ENCODE peak calls at places on chromosomes 3 and 15, in six cellular contexts. F is mammary epithelial cell, U is ovary, C is nephron progenitor cell, E is pancreas, Z is bronchial epithelial cell. T is an unnamed sample.
A peak's percentile ranks its signal among the peaks of the same experiment; 100 is the strongest.

GRCh38 chr3:123627673-123628670 is 43.1 kb upstream of the HACD2 start:
- DNase-seq in F (no peak), U (peak; percentile 45), C (no peak), E (no peak), Z (no peak), T (no peak)

GRCh38 chr3:62144482-62144881 is 228.9 kb downstream of the FEZF2 start:
- DNase-seq in F (no peak), U (no peak), C (no peak), E (no peak), Z (no peak), T (no peak)

GRCh38 chr3:189839576-189839975 is 208.4 kb downstream of the TP63 start:
- DNase-seq in F (peak; percentile 83), U (no peak), C (no peak), E (no peak), Z (peak; percentile 89), T (peak; percentile 60)

GRCh38 chr3:124246949-124247348 is 255.0 kb upstream of the ROPN1 start:
- DNase-seq in F (no peak), U (no peak), C (no peak), E (no peak), Z (peak; percentile 44), T (peak; percentile 39)

GRCh38 chr15:78626611-78627010 is 5.8 kb upstream of the CHRNA3 start:
- DNase-seq in F (no peak), U (no peak), C (no peak), E (no peak), Z (no peak), T (no peak)

GRCh38 chr3:38151667-38152265 is 13.3 kb downstream of the MYD88 start:
- DNase-seq in F (peak; percentile 85), U (no peak), C (no peak), E (no peak), Z (peak; percentile 98), T (no peak)

GRCh38 chr3:156360116-156360515 is 194.8 kb downstream of the SSR3 start:
- DNase-seq in F (no peak), U (no peak), C (no peak), E (no peak), Z (no peak), T (no peak)

GRCh38 chr3:89145995-89146394 is 38.6 kb downstream of the EPHA3 start:
- DNase-seq in F (peak; percentile 77), U (no peak), C (no peak), E (no peak), Z (peak; percentile 96), T (peak; percentile 81)

GRCh38 chr3:154684440-154684839 is 254.4 kb upstream of the GPR149 start:
- DNase-seq in F (no peak), U (no peak), C (peak; percentile 3), E (no peak), Z (no peak), T (no peak)

GRCh38 chr3:192155194-192155593 is 572.1 kb downstream of the FGF12 start:
- DNase-seq in F (no peak), U (no peak), C (no peak), E (no peak), Z (no peak), T (no peak)

GRCh38 chr15:39845582-39845981 is 62.9 kb upstream of the FSIP1 start:
- DNase-seq in F (no peak), U (no peak), C (no peak), E (no peak), Z (no peak), T (no peak)

GRCh38 chr15:48385431-48385830 is 54.2 kb downstream of the DUT start:
- DNase-seq in F (no peak), U (no peak), C (no peak), E (no peak), Z (peak; percentile 35), T (peak; percentile 71)

GRCh38 chr3:105502333-105502732 is 135.6 kb downstream of the ALCAM start:
- DNase-seq in F (no peak), U (no peak), C (no peak), E (no peak), Z (no peak), T (no peak)

GRCh38 chr15:86231864-86232801 is 152.5 kb downstream of the AGBL1 start:
- DNase-seq in F (peak; percentile 29), U (no peak), C (peak; percentile 57), E (no peak), Z (peak; percentile 41), T (peak; percentile 21)

GRCh38 chr3:104947946-104948345 is 418.8 kb upstream of the ALCAM start:
- DNase-seq in F (no peak), U (no peak), C (no peak), E (no peak), Z (no peak), T (peak; percentile 61)

GRCh38 chr3:38327335-38328009 is 19.1 kb upstream of the XYLB start:
- DNase-seq in F (peak; percentile 93), U (no peak), C (no peak), E (no peak), Z (peak; percentile 71), T (peak; percentile 41)

GRCh38 chr15:40358492-40359353 is 704 bp downstream of the DISP2 start:
- DNase-seq in F (no peak), U (no peak), C (no peak), E (peak; percentile 85), Z (no peak), T (no peak)

GRCh38 chr3:138329984-138330293 is 288 bp upstream of the NME9 start:
- DNase-seq in F (no peak), U (no peak), C (no peak), E (no peak), Z (no peak), T (no peak)

GRCh38 chr3:138328341-138328740 is 1.3 kb downstream of the NME9 start:
- DNase-seq in F (no peak), U (no peak), C (no peak), E (no peak), Z (no peak), T (peak; percentile 47)

GRCh38 chr3:138329127-138329983 is at the start of gene NME9:
- DNase-seq in F (peak; percentile 52), U (peak; percentile 92), C (peak; percentile 98), E (peak; percentile 96), Z (peak; percentile 60), T (peak; percentile 86)

GRCh38 chr3:138332472-138333073 is 2.9 kb upstream of the NME9 start:
- DNase-seq in F (no peak), U (no peak), C (no peak), E (no peak), Z (peak; percentile 47), T (peak; percentile 70)

DNA sequence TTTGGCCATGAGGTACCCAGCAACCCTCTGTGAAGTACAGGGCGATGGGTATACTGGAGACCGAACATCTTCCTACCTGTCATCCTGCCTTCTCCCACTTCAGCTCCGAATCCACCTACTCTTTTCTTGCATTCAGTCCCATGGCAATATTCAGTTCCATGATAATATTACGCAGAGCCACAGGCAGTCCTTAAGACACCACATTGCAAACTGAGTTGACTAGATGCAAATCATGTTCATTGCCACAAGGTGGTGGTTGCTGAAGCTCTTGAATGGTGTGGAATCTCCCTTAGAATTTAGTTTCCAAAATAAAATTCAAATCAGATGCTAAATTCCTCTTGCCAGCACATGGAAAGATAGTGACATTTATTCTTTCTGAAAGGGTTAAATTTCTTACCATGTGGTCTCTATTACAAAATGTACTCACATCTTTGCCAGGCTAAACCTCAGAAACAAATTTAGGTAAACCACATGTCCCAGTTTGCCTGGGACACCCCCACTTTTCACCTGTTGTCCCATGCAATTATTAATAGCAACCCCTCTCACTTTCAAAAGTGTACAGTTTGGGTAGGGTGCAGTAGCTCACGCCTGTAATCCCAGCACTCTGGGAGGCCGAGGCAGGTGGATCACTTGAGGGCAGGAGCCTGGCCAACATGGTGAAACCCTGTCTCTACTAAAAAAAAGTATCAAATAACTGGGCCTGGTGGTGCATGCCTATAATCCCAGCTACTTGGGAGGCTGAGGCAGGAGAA is 1.7 kb upstream of the NME9 start:
- DNase-seq in F (no peak), U (no peak), C (no peak), E (no peak), Z (no peak), T (peak; percentile 34)
- TF ChIP-seq CTCF in F (peak; percentile 12), U (no peak), C (no peak), E (no peak), Z (no peak), T (peak; percentile 32)

GRCh38 chr15:91965501-91966180 is 112.1 kb downstream of the SLCO3A1 start:
- DNase-seq in F (peak; percentile 97), U (no peak), C (no peak), E (no peak), Z (peak; percentile 93), T (peak; percentile 58)

GRCh38 chr15:91970142-91970541 is 116.6 kb downstream of the SLCO3A1 start:
- DNase-seq in F (no peak), U (peak; percentile 76), C (no peak), E (no peak), Z (no peak), T (peak; percentile 79)

GRCh38 chr15:91967935-91968605 is 114.6 kb downstream of the SLCO3A1 start:
- DNase-seq in F (no peak), U (no peak), C (no peak), E (no peak), Z (peak; percentile 50), T (no peak)

GRCh38 chr15:91966181-91966552 is 112.7 kb downstream of the SLCO3A1 start:
- DNase-seq in F (no peak), U (no peak), C (no peak), E (no peak), Z (no peak), T (no peak)

DNA sequence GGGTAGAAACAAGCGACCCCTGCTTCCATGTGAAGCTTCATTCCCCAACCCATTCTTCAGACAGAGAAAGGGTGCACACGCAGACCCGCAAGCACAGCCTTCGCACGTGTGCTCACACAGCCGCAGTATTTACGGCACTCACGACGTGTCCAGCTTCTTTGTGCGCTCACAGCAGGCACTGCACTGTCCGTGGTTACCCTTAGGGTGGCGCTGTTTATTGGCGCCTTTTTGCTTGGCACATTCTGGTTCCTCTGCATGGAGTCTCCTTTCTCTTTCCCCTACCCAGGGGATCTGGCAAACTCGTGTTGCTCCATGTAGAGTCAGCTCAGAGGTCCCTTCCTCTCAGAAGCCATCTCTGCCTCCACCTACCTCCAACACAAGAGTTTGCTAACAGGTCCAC is 115.1 kb downstream of the SLCO3A1 start:
- DNase-seq in F (no peak), U (no peak), C (no peak), E (no peak), Z (no peak), T (no peak)
- TF ChIP-seq CTCF in F (no peak), U (no peak), C (no peak), E (no peak), Z (no peak), T (no peak)

GRCh38 chr15:52050416-52050815 is 31.4 kb downstream of the MAPK6 start:
- DNase-seq in F (peak; percentile 44), U (no peak), C (no peak), E (no peak), Z (peak; percentile 77), T (peak; percentile 62)
- TF ChIP-seq CTCF in F (no peak), U (no peak), C (no peak), E (no peak), Z (no peak), T (no peak)

DNA sequence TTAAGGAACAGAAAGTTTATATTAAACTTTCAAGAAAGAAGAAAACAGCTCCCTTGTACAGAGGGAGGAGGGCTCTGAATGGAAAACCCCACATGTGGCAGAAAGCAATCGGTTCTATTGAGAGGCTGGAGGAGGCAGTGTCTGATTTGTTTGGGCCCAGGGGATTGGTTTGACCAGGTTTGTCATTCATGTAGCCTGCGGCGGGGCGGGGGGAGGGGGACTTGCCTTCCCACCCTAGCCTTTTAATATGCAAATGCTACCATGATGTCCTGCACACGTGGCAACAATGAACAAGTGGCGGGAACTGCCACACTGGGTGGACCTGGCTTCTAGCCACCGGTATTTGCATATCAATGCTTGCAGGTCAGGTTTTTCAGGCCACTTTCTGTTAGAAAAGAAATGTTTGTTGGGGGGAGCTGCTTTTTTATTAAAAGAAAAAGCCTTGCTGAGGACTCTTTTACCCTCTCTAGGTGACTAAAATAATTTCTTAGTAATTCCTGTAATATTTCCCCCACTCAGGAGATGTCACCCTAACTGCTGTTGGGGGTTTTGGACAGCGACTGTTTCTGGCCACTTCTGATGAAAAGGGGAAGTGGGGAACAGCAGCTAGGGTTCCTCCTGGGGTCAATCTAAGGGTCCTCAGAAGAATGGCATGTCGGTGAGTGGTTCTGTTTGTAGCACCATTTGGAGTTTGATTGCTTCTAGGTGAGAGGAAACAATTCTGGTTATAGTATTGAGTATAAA is 691.2 kb downstream of the TBL1XR1 start:
- DNase-seq in F (no peak), U (no peak), C (no peak), E (no peak), Z (no peak), T (no peak)
- TF ChIP-seq CTCF in F (no peak), U (no peak), C (no peak), E (no peak), Z (no peak), T (no peak)